ENCODE peak calls at places on chromosomes 7 and 10, in five cellular contexts. S is mesenchymal stem cell, X is fibroblast of mammary gland, R is AG09309, E is sigmoid colon. K is an unnamed sample.

GRCh38 chr7:105743351-105743812 is 133.0 kb downstream of the ATXN7L1 start:
- DNase-seq in S (no peak), X (no peak), R (no peak), E (no peak), K (no peak)

GRCh38 chr10:118961401-118961800 is 68.1 kb upstream of the NANOS1 start:
- DNase-seq in S (no peak), X (no peak), R (no peak), E (no peak), K (no peak)

GRCh38 chr10:129945941-129946760 is 17.9 kb downstream of the EBF3 start:
- DNase-seq in S (no peak), X (peak; percentile 64), R (no peak), E (peak; percentile 69), K (no peak)

GRCh38 chr10:24826022-24826421 is 102.3 kb upstream of the ARHGAP21 start:
- DNase-seq in S (peak; percentile 77), X (peak; percentile 92), R (peak; percentile 44), E (no peak), K (peak; percentile 55)

GRCh38 chr7:148972360-148972759 is 55.9 kb downstream of the PDIA4 start:
- DNase-seq in S (no peak), X (no peak), R (no peak), E (no peak), K (no peak)

GRCh38 chr7:106289848-106290247 is 5.1 kb upstream of the NAMPT start:
- DNase-seq in S (no peak), X (no peak), R (no peak), E (no peak), K (no peak)

GRCh38 chr7:68420342-68420750 is 1177.9 kb upstream of the AUTS2 start:
- DNase-seq in S (no peak), X (no peak), R (no peak), E (no peak), K (no peak)

GRCh38 chr10:44311563-44311905 is 73.4 kb downstream of the CXCL12 start:
- DNase-seq in S (no peak), X (no peak), R (no peak), E (no peak), K (no peak)

GRCh38 chr7:106031271-106032029 is 68.4 kb downstream of the CDHR3 start:
- DNase-seq in S (no peak), X (no peak), R (no peak), E (peak; percentile 75), K (no peak)

GRCh38 chr7:24824400-24824799 is 67.1 kb upstream of the GSDME start:
- DNase-seq in S (no peak), X (no peak), R (no peak), E (no peak), K (no peak)

GRCh38 chr7:24824896-24825295 is 67.6 kb upstream of the GSDME start:
- DNase-seq in S (no peak), X (no peak), R (no peak), E (no peak), K (no peak)

GRCh38 chr7:24820730-24821044 is 63.4 kb upstream of the GSDME start:
- DNase-seq in S (peak; percentile 93), X (no peak), R (peak; percentile 66), E (no peak), K (no peak)

GRCh38 chr7:24819916-24820689 is 62.8 kb upstream of the GSDME start:
- DNase-seq in S (peak; percentile 87), X (peak; percentile 92), R (peak; percentile 61), E (peak; percentile 89), K (peak; percentile 65)

DNA sequence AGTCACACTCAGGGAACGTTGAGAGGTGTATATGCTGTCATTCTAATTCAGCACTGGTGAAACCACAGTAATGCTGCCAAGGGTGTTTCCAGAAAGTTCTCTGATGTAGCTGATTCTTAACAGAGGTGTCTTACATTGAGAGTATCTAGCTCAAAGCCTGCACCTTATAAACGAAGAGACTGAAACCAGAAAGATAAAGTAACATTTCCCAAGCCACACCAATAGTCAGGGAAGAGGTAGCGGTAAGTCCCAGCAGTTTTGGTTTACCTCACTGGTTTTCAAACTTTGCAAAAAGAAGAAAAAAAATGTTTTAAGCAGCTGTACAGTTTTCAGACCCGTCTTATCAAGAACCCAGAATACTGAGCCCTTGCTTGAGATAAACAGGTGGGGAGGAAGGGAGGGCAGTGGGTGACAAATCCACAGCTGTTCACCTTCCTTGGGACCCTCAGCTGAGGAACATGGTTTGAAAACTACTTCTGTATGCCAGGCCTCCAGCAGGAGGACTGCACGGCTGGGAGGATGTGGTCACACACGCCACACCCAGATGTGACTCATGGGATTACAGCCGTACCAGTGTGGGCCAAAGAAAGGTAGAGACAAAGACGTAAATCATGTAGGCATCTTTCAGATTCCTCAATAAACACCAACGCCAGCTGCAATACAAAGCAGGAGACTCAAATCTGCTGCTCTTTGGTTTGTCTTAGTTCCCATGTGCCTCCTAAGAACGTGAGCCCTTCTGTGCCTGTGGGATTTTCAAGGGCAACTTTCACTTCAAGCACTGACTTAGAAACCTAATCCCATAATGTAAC is 64.0 kb upstream of the GSDME start:
- DNase-seq in S (peak; percentile 93), X (peak; percentile 96), R (peak; percentile 74), E (peak; percentile 77), K (peak; percentile 90)
- H3K4me3 ChIP-seq in S (no peak overlapping the region), X (no peak overlapping the region), R (no peak overlapping the region), E (no peak overlapping the region), K (no peak overlapping the region)

DNA sequence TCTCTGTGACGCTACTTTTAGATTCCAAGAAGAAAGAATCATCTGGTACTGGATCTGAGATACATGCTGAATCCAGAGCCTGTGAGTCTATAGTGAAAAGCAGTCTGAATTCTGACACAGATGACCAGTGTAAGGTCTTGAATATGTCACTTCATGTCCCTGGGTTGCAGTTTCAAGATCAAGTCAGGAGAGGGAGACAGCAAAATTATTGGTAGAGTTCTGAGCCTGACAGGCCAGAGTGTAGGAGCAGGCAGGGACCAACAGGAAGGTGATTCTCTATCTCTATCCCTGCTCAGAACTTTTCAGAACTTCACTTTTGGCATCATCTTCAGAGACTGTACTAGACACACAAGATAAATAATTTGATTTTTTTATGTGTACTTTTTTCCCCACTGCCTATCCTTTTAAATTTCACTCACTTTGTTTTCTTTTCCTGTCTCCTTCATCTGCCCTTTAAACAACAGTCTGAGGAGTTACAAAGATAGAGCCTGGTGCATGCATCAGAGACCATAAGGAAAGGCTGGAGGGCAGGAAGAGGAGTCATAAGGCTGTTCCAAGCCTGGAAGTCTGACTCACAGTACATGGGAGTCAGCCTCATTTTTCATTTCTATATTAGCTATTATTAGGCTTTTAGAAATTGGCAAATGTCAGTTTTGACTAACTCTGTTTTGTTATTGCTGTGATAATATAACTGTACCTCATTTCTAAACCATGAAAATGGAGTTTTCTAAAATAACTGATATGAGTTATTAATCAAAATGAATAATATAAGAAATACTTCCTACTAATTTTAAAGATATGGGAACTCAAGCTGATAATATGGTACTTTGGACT is 120.2 kb upstream of the TMEM229A start:
- DNase-seq in S (peak; percentile 76), X (peak; percentile 40), R (no peak), E (no peak), K (peak; percentile 9)
- H3K4me3 ChIP-seq in S (no peak overlapping the region), X (no peak overlapping the region), R (no peak overlapping the region), E (no peak overlapping the region), K (no peak overlapping the region)

DNA sequence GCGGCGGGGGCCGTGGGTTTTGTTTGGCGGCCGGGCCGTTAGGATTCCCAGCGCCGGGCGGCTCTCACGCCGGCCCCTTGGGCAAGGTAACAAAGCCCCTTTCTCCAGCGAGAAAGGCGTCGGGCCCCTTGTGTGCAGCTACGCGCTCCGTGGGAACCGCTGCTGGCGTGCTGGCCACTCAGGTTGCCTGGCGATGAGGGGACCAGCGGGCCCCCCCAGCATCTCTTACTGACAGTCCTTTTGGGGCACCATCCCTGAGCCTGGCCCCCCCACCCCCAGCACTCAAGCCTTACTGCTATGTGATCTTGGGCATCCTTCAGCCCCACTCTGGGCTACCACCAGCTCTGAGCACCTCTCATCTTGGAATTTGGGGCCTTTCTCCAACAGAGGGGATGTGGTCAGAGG is 1.8 kb downstream of the LFNG start:
- DNase-seq in S (no peak), X (no peak), R (no peak), E (no peak), K (no peak)
- H3K4me3 ChIP-seq in S (no peak overlapping the region), X (peak overlapping the region; percentile 6), R (peak overlapping the region; percentile 62), E (peak overlapping the region; percentile 51), K (peak overlapping the region; percentile 65)

GRCh38 chr10:127579640-127580039 is 30.5 kb downstream of the NPS start:
- DNase-seq in S (no peak), X (no peak), R (no peak), E (no peak), K (no peak)
- H3K4me3 ChIP-seq in S (no peak overlapping the region), X (no peak overlapping the region), R (no peak overlapping the region), E (no peak overlapping the region), K (no peak overlapping the region)

GRCh38 chr7:41131956-41132355 is 570.9 kb downstream of the INHBA start:
- DNase-seq in S (no peak), X (no peak), R (no peak), E (no peak), K (no peak)

GRCh38 chr7:41134873-41135250 is 568.0 kb downstream of the INHBA start:
- DNase-seq in S (no peak), X (no peak), R (no peak), E (no peak), K (no peak)

GRCh38 chr7:41134242-41134872 is 568.5 kb downstream of the INHBA start:
- DNase-seq in S (peak; percentile 70), X (peak; percentile 59), R (no peak), E (no peak), K (no peak)

GRCh38 chr7:41135511-41135910 is 567.4 kb downstream of the INHBA start:
- DNase-seq in S (no peak), X (no peak), R (no peak), E (no peak), K (no peak)

DNA sequence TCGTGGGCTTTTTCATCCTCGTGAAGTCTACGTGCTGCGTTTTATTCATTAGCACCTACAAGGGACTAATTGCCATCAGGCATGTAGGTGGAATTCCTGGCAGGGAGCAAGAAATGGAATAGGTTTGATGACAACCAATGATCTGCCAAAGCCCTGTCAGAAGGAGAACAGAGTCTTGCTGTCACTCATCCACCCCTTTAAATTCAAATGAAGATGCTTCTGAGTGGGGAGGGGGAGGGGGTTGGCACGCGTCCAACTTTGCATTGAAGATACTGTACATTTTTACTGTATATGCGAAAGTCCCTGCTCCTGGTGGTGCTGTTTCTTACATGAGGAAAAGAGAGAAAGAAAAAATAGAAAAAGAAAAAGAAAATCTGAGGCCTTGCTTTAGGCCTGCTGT is 569.2 kb downstream of the INHBA start:
- DNase-seq in S (no peak), X (no peak), R (no peak), E (no peak), K (no peak)
- H3K4me3 ChIP-seq in S (no peak overlapping the region), X (no peak overlapping the region), R (no peak overlapping the region), E (no peak overlapping the region), K (no peak overlapping the region)

DNA sequence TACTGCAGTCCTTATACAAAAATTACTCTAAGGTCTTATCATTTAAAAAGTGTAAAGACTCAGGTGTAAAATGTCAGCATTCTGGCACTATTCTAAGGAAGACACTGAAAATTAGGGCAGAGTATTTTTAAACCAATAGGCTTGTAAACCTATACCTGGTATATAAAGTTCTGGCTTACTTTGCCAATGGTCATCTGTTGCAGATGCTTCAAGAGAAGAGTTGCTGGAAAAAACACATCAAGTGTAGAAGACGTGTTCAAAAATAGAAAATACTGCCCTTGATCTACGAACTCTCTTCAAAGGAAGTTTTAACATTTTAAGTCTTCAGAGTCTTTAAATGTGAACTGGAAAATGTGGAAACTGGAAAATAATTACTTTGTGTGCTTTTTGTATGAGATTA is 23.9 kb downstream of the NT5C3A start:
- DNase-seq in S (no peak), X (no peak), R (no peak), E (no peak), K (no peak)
- H3K4me3 ChIP-seq in S (peak overlapping the region; percentile 78), X (no peak overlapping the region), R (no peak overlapping the region), E (peak overlapping the region; percentile 51), K (no peak overlapping the region)

GRCh38 chr7:118052330-118052729 is 131.6 kb upstream of the LSM8 start:
- DNase-seq in S (no peak), X (no peak), R (no peak), E (no peak), K (no peak)
- H3K4me3 ChIP-seq in S (no peak overlapping the region), X (no peak overlapping the region), R (no peak overlapping the region), E (no peak overlapping the region), K (no peak overlapping the region)